ENCODE peak calls at places on chromosomes 2 and 18, in four cellular contexts. N is neural crest cell; A is stimulated activated CD4-positive, alpha-beta T cell treated with anti-CD3 and anti-CD28 coated beads, Interleukin-2, amount 100 ng/mL, for 48 hours; Y is hypothalamus. R is an unnamed sample.

GRCh38 chr18:73842795-73843394 is 304.7 kb downstream of the FBXO15 start:
- DNase-seq in N (peak; percentile 66), A (peak; percentile 54), Y (peak; percentile 34), R (peak; percentile 22)

GRCh38 chr2:203330434-203330833 is 2.2 kb downstream of the ABI2 start:
- DNase-seq in N (no peak), Y (no peak), A (no peak), R (no peak)

GRCh38 chr2:54088191-54088634 is 27.2 kb upstream of the ACYP2 start:
- DNase-seq in N (no peak), A (no peak), Y (no peak), R (no peak)

GRCh38 chr18:59448546-59448945 is 89.5 kb upstream of the LMAN1 start:
- DNase-seq in N (no peak), A (no peak), Y (no peak), R (no peak)

GRCh38 chr2:231228223-231228622 is 29.8 kb downstream of the ARMC9 start:
- DNase-seq in N (no peak), A (no peak), Y (no peak), R (no peak)

GRCh38 chr2:23453936-23454460 is 69.0 kb downstream of the KLHL29 start:
- DNase-seq in A (no peak), Y (no peak), N (no peak), R (no peak)

GRCh38 chr18:6868033-6868432 is 138.5 kb downstream of the ARHGAP28 start:
- DNase-seq in A (no peak), N (no peak), Y (no peak), R (no peak)

GRCh38 chr2:112979731-112980130 is 1.9 kb downstream of the IL36G start:
- DNase-seq in Y (no peak), A (no peak), N (no peak), R (no peak)

GRCh38 chr2:107717666-107718065 is 109.0 kb upstream of the RGPD4 start:
- DNase-seq in A (no peak), Y (no peak), N (no peak), R (no peak)

GRCh38 chr18:47206945-47207637 is 30.9 kb upstream of the IER3IP1 start:
- DNase-seq in A (no peak), Y (no peak), N (no peak), R (no peak)

GRCh38 chr2:54572262-54572635 is 116.1 kb downstream of the SPTBN1 start:
- DNase-seq in Y (no peak), A (no peak), N (no peak), R (no peak)

GRCh38 chr2:132477962-132478361 is 61.4 kb downstream of the GPR39 start:
- DNase-seq in Y (no peak), N (no peak), A (no peak), R (no peak)

GRCh38 chr2:36704475-36705150 is 8.1 kb downstream of the VIT start:
- DNase-seq in A (no peak), N (no peak), Y (no peak), R (no peak)

GRCh38 chr2:175847128-175847527 is 154.9 kb downstream of the LNPK start:
- DNase-seq in Y (no peak), N (no peak), A (no peak), R (no peak)

GRCh38 chr2:47720036-47720435 is 62.9 kb upstream of the MSH6 start:
- DNase-seq in N (no peak), Y (no peak), A (no peak), R (no peak)

GRCh38 chr2:1625281-1626001 is 118.9 kb downstream of the PXDN start:
- DNase-seq in Y (no peak), N (no peak), A (no peak), R (peak; percentile 84)

GRCh38 chr18:57915848-57916596 is 112.9 kb upstream of the ATP8B1 start:
- DNase-seq in Y (peak; percentile 10), N (peak; percentile 2), A (no peak), R (no peak)

GRCh38 chr2:71667256-71668182 is 214.2 kb downstream of the DYSF start:
- DNase-seq in A (no peak), Y (no peak), N (peak; percentile 0), R (no peak)

GRCh38 chr2:232927793-232928563 is 57.9 kb downstream of the SNORC start:
- DNase-seq in N (peak; percentile 16), A (no peak), Y (peak; percentile 10), R (no peak)

GRCh38 chr2:146370821-146371220 is 1474.0 kb upstream of the ACVR2A start:
- DNase-seq in A (no peak), Y (no peak), N (no peak), R (no peak)

GRCh38 chr2:54438271-54438670 is 17.9 kb upstream of the SPTBN1 start:
- DNase-seq in A (no peak), Y (no peak), N (no peak), R (no peak)